ENCODE peak calls at places on chromosomes 11 and 22, in ten cellular contexts. D, O, X, F, I, Q, P, J, L and N are unnamed samples.
A peak's percentile ranks its signal among the peaks of the same experiment; 100 is the strongest.

GRCh38 chr11:134630896-134631295 is 218.9 kb upstream of the B3GAT1 start:
- DNase-seq in D (no peak), O (no peak), X (no peak), F (no peak), I (no peak), Q (no peak), P (no peak), J (no peak), L (no peak), N (no peak)

GRCh38 chr11:73227571-73228211 is 9.6 kb downstream of the P2RY2 start:
- DNase-seq in D (no peak), O (no peak), X (peak; percentile 83), F (peak; percentile 90), I (no peak), Q (no peak), P (no peak), J (peak; percentile 81), L (peak; percentile 91), N (no peak)

GRCh38 chr11:65814960-65815565 is 18.7 kb upstream of the SNX32 start:
- DNase-seq in D (no peak), O (no peak), X (no peak), F (no peak), I (no peak), Q (no peak), P (no peak), J (no peak), L (no peak), N (no peak)

GRCh38 chr22:32407332-32407731 is 4.7 kb downstream of the RTCB start:
- DNase-seq in D (no peak), O (no peak), X (no peak), F (no peak), I (no peak), Q (no peak), P (no peak), J (no peak), L (no peak), N (no peak)

GRCh38 chr22:30763815-30764686 is 69.4 kb downstream of the OSBP2 start:
- DNase-seq in D (peak; percentile 51), O (peak; percentile 68), X (peak; percentile 88), F (peak; percentile 86), I (peak; percentile 75), Q (peak; percentile 22), P (peak; percentile 60), J (peak; percentile 83), L (peak; percentile 96), N (peak; percentile 69)

GRCh38 chr11:32870676-32871075 is 21.9 kb upstream of the QSER1 start:
- DNase-seq in D (no peak), O (peak; percentile 30), X (no peak), F (no peak), I (peak; percentile 50), Q (no peak), P (no peak), J (no peak), L (peak; percentile 7), N (no peak)

GRCh38 chr22:22896601-22897000 is 9.0 kb downstream of the IGLL5 start:
- DNase-seq in D (no peak), O (no peak), X (no peak), F (no peak), I (no peak), Q (no peak), P (no peak), J (no peak), L (no peak), N (no peak)

GRCh38 chr11:107898270-107898669 is 30.0 kb upstream of the RAB39A start:
- DNase-seq in D (no peak), O (no peak), X (peak; percentile 26), F (peak; percentile 58), I (no peak), Q (no peak), P (no peak), J (peak; percentile 35), L (peak; percentile 66), N (peak; percentile 12)

GRCh38 chr11:20164152-20164551 is 3.9 kb upstream of the DBX1 start:
- DNase-seq in D (no peak), O (no peak), X (no peak), F (no peak), I (no peak), Q (no peak), P (no peak), J (no peak), L (no peak), N (no peak)

GRCh38 chr22:48574776-48575566 is 1252.7 kb downstream of the BRD1 start:
- DNase-seq in D (peak; percentile 73), O (no peak), X (peak; percentile 89), F (no peak), I (peak; percentile 50), Q (peak; percentile 84), P (no peak), J (peak; percentile 7), L (no peak), N (no peak)

GRCh38 chr11:95230054-95231034 is 658 bp downstream of the SESN3 start:
- DNase-seq in D (peak; percentile 29), O (peak; percentile 52), X (peak; percentile 47), F (no peak), I (peak; percentile 38), Q (peak; percentile 52), P (peak; percentile 16), J (peak; percentile 42), L (peak; percentile 27), N (no peak)

GRCh38 chr22:25702046-25702445 is 39.9 kb upstream of the MYO18B start:
- DNase-seq in D (no peak), O (no peak), X (no peak), F (no peak), I (no peak), Q (no peak), P (no peak), J (peak; percentile 2), L (peak; percentile 15), N (peak; percentile 1)

GRCh38 chr22:29539105-29539504 is 14.5 kb downstream of the THOC5 start:
- DNase-seq in D (no peak), O (no peak), X (no peak), F (no peak), I (no peak), Q (no peak), P (no peak), J (no peak), L (no peak), N (no peak)

GRCh38 chr11:16902182-16902581 is 112.0 kb downstream of the PLEKHA7 start:
- DNase-seq in D (no peak), O (no peak), X (no peak), F (peak; percentile 80), I (peak; percentile 72), Q (no peak), P (no peak), J (peak; percentile 99), L (peak; percentile 94), N (no peak)

GRCh38 chr11:75760710-75761493 is 7.7 kb upstream of the DGAT2 start:
- DNase-seq in D (no peak), O (no peak), X (no peak), F (peak; percentile 52), I (no peak), Q (no peak), P (no peak), J (peak; percentile 67), L (peak; percentile 86), N (peak; percentile 26)

DNA sequence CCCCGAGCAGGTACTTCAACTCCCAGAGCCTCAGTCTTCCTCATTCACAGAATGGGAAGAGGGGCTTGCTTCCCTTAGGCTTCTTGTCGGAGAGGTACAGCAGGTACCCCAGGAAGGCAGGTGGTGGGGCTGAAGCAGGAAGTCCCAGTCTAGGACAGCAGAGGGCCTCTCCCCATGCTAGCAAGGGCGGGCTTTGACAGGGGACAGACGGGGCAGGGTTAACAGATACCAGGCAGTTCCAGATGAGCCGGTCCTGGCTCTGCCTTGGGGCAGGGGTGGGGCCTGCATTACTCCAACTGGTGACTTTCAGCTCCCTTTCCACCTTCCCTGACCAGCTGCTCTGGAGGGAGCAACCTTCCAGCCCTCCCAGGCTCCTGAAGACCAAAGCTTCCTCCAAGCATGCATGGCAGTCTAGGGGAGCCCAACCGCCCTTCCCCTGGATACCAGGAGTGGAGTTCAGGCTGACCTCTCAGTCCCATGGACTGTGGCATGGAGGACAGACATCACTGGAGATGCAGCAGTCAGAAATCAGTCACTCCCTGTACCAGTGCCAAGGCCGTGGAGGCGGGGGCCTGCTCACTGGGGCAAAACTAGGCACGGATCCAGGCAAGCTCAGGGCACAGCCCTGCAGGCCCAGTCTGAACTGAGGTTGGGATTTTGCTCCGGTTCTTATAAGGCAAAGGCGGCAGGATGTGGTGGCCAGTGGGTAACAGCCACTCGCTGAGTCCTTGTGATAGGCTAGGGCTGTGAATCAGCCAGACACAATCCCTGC is 60.5 kb downstream of the NAT10 start:
- DNase-seq in D (no peak), O (peak; percentile 44), X (no peak), F (peak; percentile 84), I (no peak), Q (no peak), P (peak; percentile 27), J (peak; percentile 29), L (peak; percentile 72), N (no peak)
- TF ChIP-seq CTCF in D (no peak), O (peak; percentile 17), X (no peak), F (peak; percentile 56), I (no peak), Q (no peak), P (no peak), J (peak; percentile 29), L (no peak), N (no peak)

GRCh38 chr22:49850959-49851815 is 2.5 kb upstream of the ZBED4 start:
- DNase-seq in D (no peak), O (no peak), X (no peak), F (no peak), I (no peak), Q (no peak), P (no peak), J (no peak), L (no peak), N (no peak)
- TF ChIP-seq CTCF in D (no peak), O (no peak), X (no peak), F (no peak), I (no peak), Q (no peak), P (no peak), J (no peak), L (no peak), N (no peak)

DNA sequence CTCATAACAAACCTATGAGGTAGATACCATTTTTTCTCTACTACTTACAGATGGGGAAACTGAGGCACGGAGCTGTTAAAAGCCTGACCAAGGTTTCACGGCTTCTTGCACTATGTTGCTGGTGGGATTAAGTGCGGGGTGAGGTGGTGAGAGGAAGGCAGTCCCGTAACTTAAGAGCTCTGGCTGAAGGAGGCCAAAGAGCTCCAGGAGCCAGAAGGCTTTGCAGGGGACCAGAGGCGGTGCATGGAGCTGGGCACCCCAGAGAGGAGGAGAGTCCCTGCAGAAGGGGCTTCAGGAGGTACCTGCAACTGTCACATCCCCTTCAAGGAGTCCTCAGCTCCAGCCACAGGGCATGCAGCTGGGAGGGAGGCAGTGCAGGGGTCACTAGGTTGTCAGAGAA is 4.1 kb downstream of the CHRM4 start:
- DNase-seq in D (no peak), O (no peak), X (no peak), F (no peak), I (no peak), Q (no peak), P (no peak), J (no peak), L (no peak), N (no peak)
- TF ChIP-seq CTCF in D (no peak), O (no peak), X (no peak), F (no peak), I (no peak), Q (no peak), P (no peak), J (no peak), L (no peak), N (no peak)

DNA sequence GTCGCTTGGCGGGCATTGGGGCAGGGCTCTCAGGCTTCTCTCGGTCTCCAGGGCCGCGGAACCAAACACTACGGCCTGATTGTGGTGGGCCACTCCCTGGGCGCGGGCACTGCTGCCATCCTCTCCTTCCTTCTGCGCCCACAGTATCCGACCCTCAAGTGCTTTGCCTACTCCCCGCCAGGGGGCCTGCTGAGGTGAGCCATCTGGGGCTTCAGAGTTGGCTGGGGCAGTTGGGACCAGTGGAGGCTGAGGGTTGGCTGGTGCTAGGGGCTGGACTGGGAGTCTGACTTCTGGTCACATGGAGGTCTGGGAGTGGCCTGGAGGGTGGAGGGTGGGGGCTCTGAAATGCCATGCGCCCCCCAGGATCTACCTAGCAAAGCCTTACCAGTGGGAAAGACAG is 15.3 kb upstream of the MYRF start:
- DNase-seq in D (no peak), O (no peak), X (no peak), F (no peak), I (no peak), Q (no peak), P (no peak), J (no peak), L (no peak), N (no peak)
- TF ChIP-seq CTCF in D (no peak), O (no peak), X (no peak), F (no peak), I (no peak), Q (no peak), P (no peak), J (no peak), L (no peak), N (no peak)